ENCODE peak calls at places on chromosomes 3 and 15, in five cellular contexts. One of them, this sample, is unnamed.

GRCh38 chr15:74632601-74633000 is 17.0 kb downstream of the CLK3 start:
- DNase-seq in pons: no peak
- DNase-seq in epithelial cell of prostate: no peak
- DNase-seq in NCI-H2029 treated with DMSO at 0.1 percent for 48 hours: no peak
- DNase-seq in HuH-7.5: no peak
- DNase-seq in this sample: no peak

GRCh38 chr15:77634266-77634962 is 1.7 kb upstream of the LINGO1 start:
- DNase-seq in HuH-7.5: peak; percentile 84
- DNase-seq in epithelial cell of prostate: no peak
- DNase-seq in NCI-H2029 treated with DMSO at 0.1 percent for 48 hours: no peak
- DNase-seq in pons: peak; percentile 49
- DNase-seq in this sample: no peak

GRCh38 chr3:141237701-141238521 is 6.3 kb downstream of the PXYLP1 start:
- DNase-seq in NCI-H2029 treated with DMSO at 0.1 percent for 48 hours: peak; percentile 94
- DNase-seq in HuH-7.5: no peak
- DNase-seq in pons: peak; percentile 15
- DNase-seq in epithelial cell of prostate: no peak
- DNase-seq in this sample: no peak

GRCh38 chr3:186220886-186221285 is 112.0 kb upstream of the ETV5 start:
- DNase-seq in epithelial cell of prostate: no peak
- DNase-seq in pons: peak; percentile 92
- DNase-seq in HuH-7.5: no peak
- DNase-seq in NCI-H2029 treated with DMSO at 0.1 percent for 48 hours: no peak
- DNase-seq in this sample: no peak

GRCh38 chr3:66538390-66538789 is 37.6 kb upstream of the LRIG1 start:
- DNase-seq in epithelial cell of prostate: no peak
- DNase-seq in NCI-H2029 treated with DMSO at 0.1 percent for 48 hours: no peak
- DNase-seq in pons: peak; percentile 42
- DNase-seq in HuH-7.5: no peak
- DNase-seq in this sample: no peak

GRCh38 chr3:67064105-67064504 is 66.0 kb downstream of the KBTBD8 start:
- DNase-seq in pons: no peak
- DNase-seq in epithelial cell of prostate: no peak
- DNase-seq in HuH-7.5: no peak
- DNase-seq in NCI-H2029 treated with DMSO at 0.1 percent for 48 hours: no peak
- DNase-seq in this sample: no peak

GRCh38 chr15:63491116-63491817 is 13.1 kb upstream of the USP3 start:
- DNase-seq in NCI-H2029 treated with DMSO at 0.1 percent for 48 hours: no peak
- DNase-seq in epithelial cell of prostate: no peak
- DNase-seq in pons: peak; percentile 62
- DNase-seq in HuH-7.5: no peak
- DNase-seq in this sample: no peak

GRCh38 chr15:64979252-64979710 is 10.4 kb downstream of the SPG21 start:
- DNase-seq in HuH-7.5: no peak
- DNase-seq in epithelial cell of prostate: no peak
- DNase-seq in pons: peak; percentile 60
- DNase-seq in NCI-H2029 treated with DMSO at 0.1 percent for 48 hours: no peak
- DNase-seq in this sample: no peak

GRCh38 chr15:38564557-38565286 is at the start of gene RASGRP1:
- DNase-seq in pons: no peak
- DNase-seq in NCI-H2029 treated with DMSO at 0.1 percent for 48 hours: no peak
- DNase-seq in HuH-7.5: peak; percentile 50
- DNase-seq in epithelial cell of prostate: no peak
- DNase-seq in this sample: no peak

GRCh38 chr3:156685198-156685597 is 10.8 kb downstream of the TIPARP start:
- DNase-seq in HuH-7.5: no peak
- DNase-seq in NCI-H2029 treated with DMSO at 0.1 percent for 48 hours: no peak
- DNase-seq in pons: no peak
- DNase-seq in epithelial cell of prostate: no peak
- DNase-seq in this sample: no peak

GRCh38 chr3:85626662-85627061 is 667.9 kb downstream of the CADM2 start:
- DNase-seq in epithelial cell of prostate: no peak
- DNase-seq in pons: no peak
- DNase-seq in NCI-H2029 treated with DMSO at 0.1 percent for 48 hours: no peak
- DNase-seq in HuH-7.5: no peak
- DNase-seq in this sample: no peak

GRCh38 chr15:47505712-47506542 is 211.4 kb upstream of the SEMA6D start:
- DNase-seq in HuH-7.5: no peak
- DNase-seq in epithelial cell of prostate: no peak
- DNase-seq in NCI-H2029 treated with DMSO at 0.1 percent for 48 hours: peak; percentile 22
- DNase-seq in pons: no peak
- DNase-seq in this sample: peak; percentile 36

GRCh38 chr3:166879661-166880060 is 500.4 kb downstream of the ZBBX start:
- DNase-seq in epithelial cell of prostate: no peak
- DNase-seq in NCI-H2029 treated with DMSO at 0.1 percent for 48 hours: no peak
- DNase-seq in pons: no peak
- DNase-seq in HuH-7.5: no peak
- DNase-seq in this sample: no peak

GRCh38 chr3:44284949-44285348 is 43.3 kb downstream of the TOPAZ1 start:
- DNase-seq in HuH-7.5: no peak
- DNase-seq in NCI-H2029 treated with DMSO at 0.1 percent for 48 hours: no peak
- DNase-seq in epithelial cell of prostate: no peak
- DNase-seq in pons: no peak
- DNase-seq in this sample: no peak

GRCh38 chr3:50616003-50616769 is 765 bp upstream of the MAPKAPK3 start:
- DNase-seq in epithelial cell of prostate: no peak
- DNase-seq in HuH-7.5: peak; percentile 93
- DNase-seq in pons: peak; percentile 84
- DNase-seq in NCI-H2029 treated with DMSO at 0.1 percent for 48 hours: peak; percentile 37
- DNase-seq in this sample: no peak

GRCh38 chr15:70252936-70253280 is 155.2 kb upstream of the TLE3 start:
- DNase-seq in epithelial cell of prostate: no peak
- DNase-seq in NCI-H2029 treated with DMSO at 0.1 percent for 48 hours: no peak
- DNase-seq in pons: no peak
- DNase-seq in HuH-7.5: no peak
- DNase-seq in this sample: no peak

GRCh38 chr3:16402451-16402850 is 111.0 kb downstream of the RFTN1 start:
- DNase-seq in NCI-H2029 treated with DMSO at 0.1 percent for 48 hours: no peak
- DNase-seq in HuH-7.5: no peak
- DNase-seq in pons: no peak
- DNase-seq in epithelial cell of prostate: no peak
- DNase-seq in this sample: no peak

GRCh38 chr15:80831192-80831591 is 52.0 kb downstream of the CEMIP start:
- DNase-seq in NCI-H2029 treated with DMSO at 0.1 percent for 48 hours: no peak
- DNase-seq in pons: no peak
- DNase-seq in HuH-7.5: no peak
- DNase-seq in epithelial cell of prostate: no peak
- DNase-seq in this sample: no peak

GRCh38 chr3:38574411-38575278 is 74.8 kb downstream of the SCN5A start:
- DNase-seq in NCI-H2029 treated with DMSO at 0.1 percent for 48 hours: no peak
- DNase-seq in epithelial cell of prostate: no peak
- DNase-seq in pons: no peak
- DNase-seq in HuH-7.5: no peak
- DNase-seq in this sample: no peak

GRCh38 chr3:108554913-108555571 is 34.2 kb downstream of the CIP2A start:
- DNase-seq in NCI-H2029 treated with DMSO at 0.1 percent for 48 hours: no peak
- DNase-seq in pons: no peak
- DNase-seq in epithelial cell of prostate: no peak
- DNase-seq in HuH-7.5: peak; percentile 3
- DNase-seq in this sample: no peak

GRCh38 chr3:18758047-18758704 is 333.0 kb upstream of the SATB1 start:
- DNase-seq in HuH-7.5: peak; percentile 29
- DNase-seq in epithelial cell of prostate: peak; percentile 95
- DNase-seq in NCI-H2029 treated with DMSO at 0.1 percent for 48 hours: peak; percentile 99
- DNase-seq in pons: peak; percentile 64
- DNase-seq in this sample: no peak

GRCh38 chr3:23657647-23658046 is 148.1 kb upstream of the UBE2E1 start:
- DNase-seq in NCI-H2029 treated with DMSO at 0.1 percent for 48 hours: no peak
- DNase-seq in HuH-7.5: no peak
- DNase-seq in epithelial cell of prostate: no peak
- DNase-seq in pons: no peak
- DNase-seq in this sample: no peak